ENCODE peak calls at places on chromosomes 16 and 17, in seven cellular contexts. One of them, this sample, is unnamed.
A peak's percentile ranks its signal among the peaks of the same experiment; 100 is the strongest.

GRCh38 chr17:47335101-47335936 is 11.6 kb downstream of the EFCAB13 start:
- DNase-seq in fibroblast of lung: peak; percentile 4
- DNase-seq in CD8-positive, alpha-beta T cell: no peak
- DNase-seq in breast epithelium: no peak
- DNase-seq in H1: no peak
- DNase-seq in colonic mucosa: no peak
- DNase-seq in GM12878: no peak
- DNase-seq in this sample: no peak

GRCh38 chr17:83057397-83057761 is 22.0 kb upstream of the METRNL start:
- DNase-seq in fibroblast of lung: no peak
- DNase-seq in CD8-positive, alpha-beta T cell: no peak
- DNase-seq in breast epithelium: no peak
- DNase-seq in H1: no peak
- DNase-seq in colonic mucosa: peak; percentile 14
- DNase-seq in GM12878: no peak
- DNase-seq in this sample: peak; percentile 28

GRCh38 chr17:40362696-40363479 is 1.6 kb downstream of the GJD3 start:
- DNase-seq in fibroblast of lung: peak; percentile 72
- DNase-seq in CD8-positive, alpha-beta T cell: peak; percentile 77
- DNase-seq in breast epithelium: no peak
- DNase-seq in H1: no peak
- DNase-seq in colonic mucosa: peak; percentile 81
- DNase-seq in GM12878: no peak
- DNase-seq in this sample: peak; percentile 83

GRCh38 chr17:45848868-45849535 is 4.3 kb downstream of the SPPL2C start:
- DNase-seq in fibroblast of lung: no peak
- DNase-seq in CD8-positive, alpha-beta T cell: no peak
- DNase-seq in breast epithelium: no peak
- DNase-seq in H1: no peak
- DNase-seq in colonic mucosa: no peak
- DNase-seq in GM12878: no peak
- DNase-seq in this sample: no peak

GRCh38 chr16:23826528-23827244 is 9.1 kb upstream of the PRKCB start:
- DNase-seq in fibroblast of lung: no peak
- DNase-seq in CD8-positive, alpha-beta T cell: peak; percentile 11
- DNase-seq in breast epithelium: no peak
- DNase-seq in H1: no peak
- DNase-seq in colonic mucosa: no peak
- DNase-seq in GM12878: peak; percentile 79
- DNase-seq in this sample: no peak

GRCh38 chr17:80129006-80129565 is 17.8 kb downstream of the EIF4A3 start:
- DNase-seq in fibroblast of lung: no peak
- DNase-seq in CD8-positive, alpha-beta T cell: no peak
- DNase-seq in breast epithelium: no peak
- DNase-seq in H1: no peak
- DNase-seq in colonic mucosa: no peak
- DNase-seq in GM12878: no peak
- DNase-seq in this sample: no peak

GRCh38 chr16:11586856-11587642 is at the start of gene LITAF:
- DNase-seq in fibroblast of lung: peak; percentile 50
- DNase-seq in CD8-positive, alpha-beta T cell: peak; percentile 65
- DNase-seq in breast epithelium: peak; percentile 71
- DNase-seq in H1: peak; percentile 9
- DNase-seq in colonic mucosa: peak; percentile 72
- DNase-seq in GM12878: no peak
- DNase-seq in this sample: peak; percentile 78

GRCh38 chr16:89722392-89723278 is 1.3 kb downstream of the ZNF276 start:
- DNase-seq in fibroblast of lung: peak; percentile 77
- DNase-seq in CD8-positive, alpha-beta T cell: peak; percentile 76
- DNase-seq in breast epithelium: no peak
- DNase-seq in H1: no peak
- DNase-seq in colonic mucosa: peak; percentile 93
- DNase-seq in GM12878: no peak
- DNase-seq in this sample: peak; percentile 89

GRCh38 chr16:72609933-72610332 is 438.0 kb upstream of the PMFBP1 start:
- DNase-seq in fibroblast of lung: no peak
- DNase-seq in CD8-positive, alpha-beta T cell: no peak
- DNase-seq in breast epithelium: no peak
- DNase-seq in H1: no peak
- DNase-seq in colonic mucosa: no peak
- DNase-seq in GM12878: no peak
- DNase-seq in this sample: no peak

GRCh38 chr17:27259356-27259755 is 34.6 kb upstream of the WSB1 start:
- DNase-seq in fibroblast of lung: peak; percentile 47
- DNase-seq in CD8-positive, alpha-beta T cell: no peak
- DNase-seq in breast epithelium: no peak
- DNase-seq in H1: no peak
- DNase-seq in colonic mucosa: no peak
- DNase-seq in GM12878: no peak
- DNase-seq in this sample: no peak

GRCh38 chr16:72474511-72475123 is 302.7 kb upstream of the PMFBP1 start:
- DNase-seq in fibroblast of lung: peak; percentile 99
- DNase-seq in CD8-positive, alpha-beta T cell: no peak
- DNase-seq in breast epithelium: no peak
- DNase-seq in H1: no peak
- DNase-seq in colonic mucosa: no peak
- DNase-seq in GM12878: no peak
- DNase-seq in this sample: no peak

GRCh38 chr16:87392823-87393679 is 915 bp downstream of the MAP1LC3B start:
- DNase-seq in fibroblast of lung: peak; percentile 59
- DNase-seq in CD8-positive, alpha-beta T cell: peak; percentile 39
- DNase-seq in breast epithelium: peak; percentile 55
- DNase-seq in H1: no peak
- DNase-seq in colonic mucosa: peak; percentile 57
- DNase-seq in GM12878: no peak
- DNase-seq in this sample: peak; percentile 92

GRCh38 chr16:9370071-9370491 is 278.6 kb downstream of the HAPSTR1 start:
- DNase-seq in fibroblast of lung: no peak
- DNase-seq in CD8-positive, alpha-beta T cell: no peak
- DNase-seq in breast epithelium: no peak
- DNase-seq in H1: no peak
- DNase-seq in colonic mucosa: peak; percentile 66
- DNase-seq in GM12878: no peak
- DNase-seq in this sample: no peak

GRCh38 chr17:49519781-49520180 is 24.7 kb downstream of the NGFR start:
- DNase-seq in fibroblast of lung: no peak
- DNase-seq in CD8-positive, alpha-beta T cell: no peak
- DNase-seq in breast epithelium: no peak
- DNase-seq in H1: no peak
- DNase-seq in colonic mucosa: no peak
- DNase-seq in GM12878: no peak
- DNase-seq in this sample: no peak

GRCh38 chr17:40827746-40828453 is 5.5 kb upstream of the KRT10 start:
- DNase-seq in fibroblast of lung: peak; percentile 50
- DNase-seq in CD8-positive, alpha-beta T cell: no peak
- DNase-seq in breast epithelium: no peak
- DNase-seq in H1: no peak
- DNase-seq in colonic mucosa: no peak
- DNase-seq in GM12878: no peak
- DNase-seq in this sample: no peak

GRCh38 chr17:49407981-49408501 is 6.6 kb downstream of the PHB1 start:
- DNase-seq in fibroblast of lung: peak; percentile 43
- DNase-seq in CD8-positive, alpha-beta T cell: peak; percentile 85
- DNase-seq in breast epithelium: peak; percentile 57
- DNase-seq in H1: peak; percentile 70
- DNase-seq in colonic mucosa: peak; percentile 91
- DNase-seq in GM12878: no peak
- DNase-seq in this sample: peak; percentile 91

GRCh38 chr16:57003439-57004386 is 14.4 kb downstream of the NLRC5 start:
- DNase-seq in fibroblast of lung: no peak
- DNase-seq in CD8-positive, alpha-beta T cell: no peak
- DNase-seq in breast epithelium: no peak
- DNase-seq in H1: no peak
- DNase-seq in colonic mucosa: no peak
- DNase-seq in GM12878: no peak
- DNase-seq in this sample: no peak

GRCh38 chr17:30443721-30444120 is 33.5 kb upstream of the GOSR1 start:
- DNase-seq in fibroblast of lung: no peak
- DNase-seq in CD8-positive, alpha-beta T cell: no peak
- DNase-seq in breast epithelium: no peak
- DNase-seq in H1: no peak
- DNase-seq in colonic mucosa: no peak
- DNase-seq in GM12878: no peak
- DNase-seq in this sample: no peak

GRCh38 chr17:67466251-67466650 is 89.2 kb downstream of the PITPNC1 start:
- DNase-seq in fibroblast of lung: no peak
- DNase-seq in CD8-positive, alpha-beta T cell: no peak
- DNase-seq in breast epithelium: no peak
- DNase-seq in H1: no peak
- DNase-seq in colonic mucosa: no peak
- DNase-seq in GM12878: no peak
- DNase-seq in this sample: no peak

GRCh38 chr17:31581022-31581483 is 189.6 kb downstream of the RAB11FIP4 start:
- DNase-seq in fibroblast of lung: peak; percentile 93
- DNase-seq in CD8-positive, alpha-beta T cell: no peak
- DNase-seq in breast epithelium: peak; percentile 81
- DNase-seq in H1: no peak
- DNase-seq in colonic mucosa: no peak
- DNase-seq in GM12878: no peak
- DNase-seq in this sample: peak; percentile 74

GRCh38 chr17:13036776-13037175 is 18.9 kb upstream of the ELAC2 start:
- DNase-seq in fibroblast of lung: no peak
- DNase-seq in CD8-positive, alpha-beta T cell: no peak
- DNase-seq in breast epithelium: no peak
- DNase-seq in H1: no peak
- DNase-seq in colonic mucosa: no peak
- DNase-seq in GM12878: no peak
- DNase-seq in this sample: no peak

GRCh38 chr17:6603746-6604325 is 36.7 kb downstream of the KIAA0753 start:
- DNase-seq in fibroblast of lung: no peak
- DNase-seq in CD8-positive, alpha-beta T cell: no peak
- DNase-seq in breast epithelium: no peak
- DNase-seq in H1: no peak
- DNase-seq in colonic mucosa: no peak
- DNase-seq in GM12878: no peak
- DNase-seq in this sample: peak; percentile 40

GRCh38 chr16:57307365-57307764 is 22.9 kb upstream of the PLLP start:
- DNase-seq in fibroblast of lung: no peak
- DNase-seq in CD8-positive, alpha-beta T cell: no peak
- DNase-seq in breast epithelium: peak; percentile 7
- DNase-seq in H1: no peak
- DNase-seq in colonic mucosa: no peak
- DNase-seq in GM12878: no peak
- DNase-seq in this sample: peak; percentile 2

DNA sequence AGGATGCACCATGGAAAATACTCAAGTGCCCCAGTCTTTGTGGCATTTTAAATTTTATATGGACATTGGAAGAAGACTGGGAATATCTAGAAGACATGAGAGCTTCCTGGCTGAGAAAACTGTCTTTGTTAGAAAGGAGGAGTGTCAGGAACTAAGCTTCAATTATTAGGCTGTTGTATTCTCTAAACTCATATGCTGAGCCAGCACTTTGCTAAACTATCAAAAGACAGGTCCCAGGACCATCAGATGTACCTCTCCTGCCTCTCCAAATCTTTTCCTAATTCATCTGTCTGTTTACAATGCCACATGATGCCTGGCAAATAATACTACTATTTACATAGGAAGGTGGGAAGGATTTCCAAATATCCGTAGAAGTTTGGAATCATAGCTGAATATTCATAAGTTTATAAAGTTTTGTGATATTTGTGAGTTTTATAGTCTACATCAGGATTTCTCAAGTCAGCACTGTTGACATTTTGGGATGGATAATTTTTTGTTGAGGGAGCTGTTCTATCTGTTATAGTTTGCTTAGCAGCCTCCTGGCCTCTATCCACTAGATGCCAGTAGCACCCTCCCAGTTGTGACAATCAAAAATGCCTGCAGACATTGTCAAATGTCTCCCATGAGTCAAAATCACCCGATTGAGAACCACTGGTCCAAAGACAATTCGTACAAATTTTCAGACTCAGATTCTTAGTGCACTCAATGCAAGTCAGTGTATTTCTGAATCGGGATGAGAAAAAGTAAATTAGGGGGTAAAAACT is 61.2 kb upstream of the NETO2 start:
- DNase-seq in fibroblast of lung: no peak
- DNase-seq in CD8-positive, alpha-beta T cell: no peak
- DNase-seq in breast epithelium: no peak
- DNase-seq in H1: no peak
- DNase-seq in colonic mucosa: no peak
- DNase-seq in GM12878: no peak
- DNase-seq in this sample: no peak
- TF ChIP-seq CTCF in fibroblast of lung: no peak
- TF ChIP-seq CTCF in CD8-positive, alpha-beta T cell: no peak
- TF ChIP-seq CTCF in breast epithelium: no peak
- TF ChIP-seq CTCF in H1: no peak
- TF ChIP-seq CTCF in colonic mucosa: no peak
- TF ChIP-seq CTCF in GM12878: no peak
- TF ChIP-seq CTCF in this sample: no peak

GRCh38 chr16:14309001-14309886 is 238.1 kb downstream of the MRTFB start:
- DNase-seq in fibroblast of lung: peak; percentile 23
- DNase-seq in CD8-positive, alpha-beta T cell: peak; percentile 23
- DNase-seq in breast epithelium: peak; percentile 67
- DNase-seq in H1: no peak
- DNase-seq in colonic mucosa: no peak
- DNase-seq in GM12878: no peak
- DNase-seq in this sample: no peak
- H3K27ac ChIP-seq in fibroblast of lung: peak overlapping the region; percentile 70
- H3K27ac ChIP-seq in CD8-positive, alpha-beta T cell: peak overlapping the region; percentile 10
- H3K27ac ChIP-seq in breast epithelium: peak overlapping the region; percentile 67
- H3K27ac ChIP-seq in H1: peak overlapping the region; percentile 4
- H3K27ac ChIP-seq in colonic mucosa: no peak overlapping the region
- H3K27ac ChIP-seq in GM12878: peak overlapping the region; percentile 92
- H3K27ac ChIP-seq in this sample: no peak overlapping the region

GRCh38 chr17:64213995-64214507 is 49.0 kb downstream of the TEX2 start:
- DNase-seq in fibroblast of lung: peak; percentile 72
- DNase-seq in CD8-positive, alpha-beta T cell: no peak
- DNase-seq in breast epithelium: no peak
- DNase-seq in H1: no peak
- DNase-seq in colonic mucosa: no peak
- DNase-seq in GM12878: no peak
- DNase-seq in this sample: no peak
- H3K9me3 ChIP-seq in fibroblast of lung: no peaks in the 10 kb centered on the region
- H3K9me3 ChIP-seq in CD8-positive, alpha-beta T cell: no peaks in the 10 kb centered on the region
- H3K9me3 ChIP-seq in breast epithelium: no peaks in the 10 kb centered on the region
- H3K9me3 ChIP-seq in H1: no peaks in the 10 kb centered on the region
- H3K9me3 ChIP-seq in colonic mucosa: no peaks in the 10 kb centered on the region
- H3K9me3 ChIP-seq in GM12878: no peaks in the 10 kb centered on the region
- H3K9me3 ChIP-seq in this sample: no peaks in the 10 kb centered on the region

DNA sequence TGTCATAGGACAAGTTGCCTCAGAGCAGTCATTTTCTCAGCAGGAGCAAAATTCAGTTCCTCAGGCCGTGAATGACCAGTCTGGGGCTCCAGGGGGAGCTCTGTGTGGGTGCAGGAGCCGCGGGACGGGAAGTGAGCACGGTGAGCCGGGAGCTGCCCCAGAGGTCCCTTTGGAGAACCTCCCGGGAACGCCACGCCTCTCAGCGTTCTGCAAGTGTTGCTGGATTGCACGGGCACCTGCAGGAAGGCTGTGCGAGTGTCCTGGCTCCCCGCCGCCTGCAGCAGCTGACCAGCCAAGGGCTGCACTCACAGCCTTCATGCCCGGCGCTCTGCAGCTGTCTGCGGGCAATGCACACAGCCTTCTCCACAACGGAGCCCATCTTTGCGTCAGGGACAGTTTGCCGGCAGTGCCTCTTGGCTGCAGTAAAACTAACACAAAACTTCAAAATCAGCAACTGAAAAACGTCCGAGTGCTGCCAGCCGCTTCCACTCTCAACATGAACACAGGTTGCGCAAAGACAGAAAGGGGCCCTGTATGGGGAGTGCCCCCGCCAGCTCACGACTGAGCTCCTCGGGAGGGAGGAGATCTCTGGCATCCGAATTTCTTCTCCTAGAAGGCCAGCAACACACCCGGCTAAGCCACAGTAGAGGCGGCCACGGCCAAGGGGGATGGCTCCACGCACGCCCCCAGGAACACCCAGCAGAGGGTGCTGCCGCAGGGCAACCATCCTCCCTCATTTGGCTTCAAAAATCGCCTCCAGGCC is 16.0 kb downstream of the NDUFAF8 start:
- DNase-seq in fibroblast of lung: peak; percentile 77
- DNase-seq in CD8-positive, alpha-beta T cell: no peak
- DNase-seq in breast epithelium: peak; percentile 63
- DNase-seq in H1: peak; percentile 21
- DNase-seq in colonic mucosa: peak; percentile 90
- DNase-seq in GM12878: no peak
- DNase-seq in this sample: peak; percentile 92
- TF ChIP-seq CTCF in fibroblast of lung: peak; percentile 56
- TF ChIP-seq CTCF in CD8-positive, alpha-beta T cell: no peak
- TF ChIP-seq CTCF in breast epithelium: peak; percentile 52
- TF ChIP-seq CTCF in H1: peak; percentile 52
- TF ChIP-seq CTCF in colonic mucosa: peak; percentile 31
- TF ChIP-seq CTCF in GM12878: no peak
- TF ChIP-seq CTCF in this sample: peak; percentile 40